ENCODE peak calls at places on chromosome 5, in four cellular contexts. X is NCI-H1417 treated with DMSO at 0.1 percent for 48 hours, F is pancreas, B is occipital lobe. N is an unnamed sample.

GRCh38 chr5:82164109-82164956 is 113.8 kb downstream of the RPS23 start:
- DNase-seq in B (no peak), X (no peak), F (no peak), N (no peak)

GRCh38 chr5:68239485-68239884 is 23.9 kb downstream of the PIK3R1 start:
- DNase-seq in X (no peak), F (no peak), B (peak), N (peak)

GRCh38 chr5:137989419-137989818 is 43.5 kb downstream of the FAM13B start:
- DNase-seq in F (no peak), X (no peak), B (no peak), N (no peak)

GRCh38 chr5:141783599-141784296 is 94.5 kb downstream of the PCDH1 start:
- DNase-seq in X (no peak), F (no peak), B (peak), N (peak)

GRCh38 chr5:33828611-33829286 is 63.0 kb downstream of the ADAMTS12 start:
- DNase-seq in F (no peak), X (no peak), B (no peak), N (no peak)

GRCh38 chr5:174563899-174564298 is 160.5 kb upstream of the MSX2 start:
- DNase-seq in B (no peak), X (no peak), F (no peak), N (no peak)

GRCh38 chr5:173866249-173867172 is 21.6 kb upstream of the CPEB4 start:
- DNase-seq in F (no peak), B (peak), X (no peak), N (peak)

GRCh38 chr5:41012318-41012717 is 58.8 kb downstream of the MROH2B start:
- DNase-seq in X (no peak), F (no peak), B (no peak), N (no peak)

GRCh38 chr5:123505633-123506032 is 6.3 kb upstream of the CSNK1G3 start:
- DNase-seq in B (no peak), F (no peak), X (no peak), N (no peak)

GRCh38 chr5:315488-316209 is 5.9 kb upstream of the AHRR start:
- DNase-seq in B (no peak), F (no peak), X (no peak), N (no peak)

GRCh38 chr5:149285153-149285552 is 13.5 kb downstream of the AFAP1L1 start:
- DNase-seq in B (no peak), F (no peak), X (no peak), N (no peak)

GRCh38 chr5:88734191-88734640 is 148.8 kb downstream of the MEF2C start:
- DNase-seq in F (no peak), X (no peak), B (no peak), N (no peak)

GRCh38 chr5:174570662-174571061 is 153.7 kb upstream of the MSX2 start:
- DNase-seq in X (no peak), F (no peak), B (no peak), N (no peak)

GRCh38 chr5:146528232-146528631 is 12.2 kb upstream of the GPR151 start:
- DNase-seq in B (no peak), F (no peak), X (no peak), N (no peak)

GRCh38 chr5:11719888-11720481 is 184.3 kb downstream of the CTNND2 start:
- DNase-seq in F (peak), B (peak), X (peak), N (peak)

GRCh38 chr5:91293131-91293530 is 90.0 kb downstream of the ARRDC3 start:
- DNase-seq in X (no peak), F (no peak), B (no peak), N (no peak)

GRCh38 chr5:102911973-102912372 is 156.9 kb downstream of the PAM start:
- DNase-seq in X (no peak), B (no peak), F (no peak), N (no peak)

GRCh38 chr5:139543423-139543991 is 17.6 kb upstream of the UBE2D2 start:
- DNase-seq in X (no peak), F (peak), B (peak), N (peak)

GRCh38 chr5:81245871-81246235 is 12.7 kb downstream of the CKMT2 start:
- DNase-seq in F (no peak), B (no peak), X (no peak), N (no peak)

GRCh38 chr5:78605611-78606010 is 43.0 kb downstream of the LHFPL2 start:
- DNase-seq in F (no peak), X (no peak), B (no peak), N (no peak)

GRCh38 chr5:94945656-94946055 is 327.2 kb downstream of the SLF1 start:
- DNase-seq in X (no peak), F (no peak), B (no peak), N (no peak)

GRCh38 chr5:17443333-17444125 is 54.5 kb upstream of the TAF11L2 start:
- DNase-seq in X (no peak), F (no peak), B (no peak), N (no peak)

N was measured in posterior cingulate gyrus.